ENCODE peak calls at places on chromosomes 12 and 14, in ten cellular contexts. P, G, O, A, X, T, F, M, R and C are unnamed samples.

GRCh38 chr14:80291099-80291498 is 79.8 kb upstream of the DIO2 start:
- DNase-seq in F (peak), A (no peak), M (no peak), P (no peak), X (no peak), G (no peak), R (no peak), O (peak), T (peak), C (no peak)

GRCh38 chr14:61562321-61563161 is 132.8 kb upstream of the HIF1A start:
- DNase-seq in X (peak), O (peak), P (no peak), M (no peak), G (no peak), F (peak), T (peak), A (no peak), R (no peak), C (no peak)

GRCh38 chr12:104930388-104931326 is 27.4 kb downstream of the SLC41A2 start:
- DNase-seq in R (no peak), X (peak), A (no peak), T (peak), P (no peak), M (no peak), O (peak), F (peak), G (no peak), C (peak)

GRCh38 chr12:5661820-5662219 is 229.9 kb downstream of the NTF3 start:
- DNase-seq in O (no peak), X (no peak), F (no peak), P (no peak), M (no peak), G (no peak), R (no peak), A (no peak), T (no peak), C (no peak)

GRCh38 chr14:62645649-62646048 is 399.6 kb downstream of the KCNH5 start:
- DNase-seq in X (no peak), T (peak), R (no peak), P (no peak), F (peak), O (peak), A (no peak), G (no peak), M (no peak), C (no peak)

GRCh38 chr12:46164186-46164585 is 104.7 kb downstream of the SLC38A1 start:
- DNase-seq in P (no peak), R (no peak), O (peak), T (no peak), X (no peak), M (no peak), F (no peak), A (no peak), G (no peak), C (no peak)

GRCh38 chr14:98692832-98693231 is 579.2 kb downstream of the BCL11B start:
- DNase-seq in M (no peak), A (no peak), R (no peak), F (no peak), O (peak), X (no peak), T (no peak), P (no peak), G (no peak), C (no peak)

GRCh38 chr12:14883663-14884062 is 2.0 kb downstream of the MGP start:
- DNase-seq in A (no peak), X (no peak), T (no peak), F (peak), G (no peak), R (no peak), O (no peak), M (no peak), P (no peak), C (no peak)

GRCh38 chr14:52678591-52678990 is 16.8 kb downstream of the ERO1A start:
- DNase-seq in M (no peak), G (no peak), P (peak), O (no peak), A (no peak), R (no peak), T (no peak), X (no peak), F (peak), C (no peak)

GRCh38 chr14:24388474-24389179 is 10.2 kb upstream of the NYNRIN start:
- DNase-seq in X (no peak), O (no peak), A (no peak), P (no peak), T (no peak), F (no peak), R (no peak), M (no peak), G (no peak), C (no peak)

GRCh38 chr12:91620422-91620821 is 437.8 kb upstream of the DCN start:
- DNase-seq in T (no peak), F (no peak), M (no peak), P (no peak), X (no peak), A (no peak), G (no peak), R (no peak), O (no peak), C (no peak)

GRCh38 chr14:84969501-84969900 is 560.4 kb upstream of the FLRT2 start:
- DNase-seq in M (no peak), R (no peak), X (no peak), T (no peak), G (no peak), F (no peak), A (no peak), P (no peak), O (peak), C (no peak)

GRCh38 chr14:68910540-68910939 is 68.6 kb downstream of the ACTN1 start:
- DNase-seq in A (no peak), G (no peak), T (no peak), M (no peak), P (no peak), F (peak), R (no peak), X (peak), O (no peak), C (no peak)

DNA sequence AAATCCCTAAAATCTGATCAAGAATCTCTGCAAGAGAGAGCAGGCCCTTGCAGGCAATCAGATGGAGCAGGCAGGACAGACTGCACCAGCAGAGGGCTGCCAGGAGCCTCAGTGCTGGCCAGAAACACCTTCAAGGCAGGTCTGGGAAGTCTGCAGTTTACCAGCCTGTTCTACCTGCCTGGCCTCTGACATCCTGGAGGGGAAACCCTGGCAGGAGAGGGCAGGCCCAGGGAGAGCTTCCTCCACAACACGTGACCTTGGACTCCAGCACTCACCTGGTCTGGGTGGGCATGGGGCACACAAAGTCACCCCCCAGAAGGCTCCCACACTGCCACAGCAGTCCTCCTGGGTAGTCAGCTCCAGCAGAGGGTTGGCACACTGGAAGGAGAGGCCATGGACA is 56.0 kb downstream of the ISCA2 start:
- DNase-seq in T (no peak), P (peak), A (no peak), F (peak), X (peak), R (peak), O (peak), M (no peak), G (no peak), C (no peak)
- TF ChIP-seq CTCF in T (no peak), P (peak), A (peak), F (peak), X (peak), R (no peak), O (peak), M (peak), G (peak), C (peak)

DNA sequence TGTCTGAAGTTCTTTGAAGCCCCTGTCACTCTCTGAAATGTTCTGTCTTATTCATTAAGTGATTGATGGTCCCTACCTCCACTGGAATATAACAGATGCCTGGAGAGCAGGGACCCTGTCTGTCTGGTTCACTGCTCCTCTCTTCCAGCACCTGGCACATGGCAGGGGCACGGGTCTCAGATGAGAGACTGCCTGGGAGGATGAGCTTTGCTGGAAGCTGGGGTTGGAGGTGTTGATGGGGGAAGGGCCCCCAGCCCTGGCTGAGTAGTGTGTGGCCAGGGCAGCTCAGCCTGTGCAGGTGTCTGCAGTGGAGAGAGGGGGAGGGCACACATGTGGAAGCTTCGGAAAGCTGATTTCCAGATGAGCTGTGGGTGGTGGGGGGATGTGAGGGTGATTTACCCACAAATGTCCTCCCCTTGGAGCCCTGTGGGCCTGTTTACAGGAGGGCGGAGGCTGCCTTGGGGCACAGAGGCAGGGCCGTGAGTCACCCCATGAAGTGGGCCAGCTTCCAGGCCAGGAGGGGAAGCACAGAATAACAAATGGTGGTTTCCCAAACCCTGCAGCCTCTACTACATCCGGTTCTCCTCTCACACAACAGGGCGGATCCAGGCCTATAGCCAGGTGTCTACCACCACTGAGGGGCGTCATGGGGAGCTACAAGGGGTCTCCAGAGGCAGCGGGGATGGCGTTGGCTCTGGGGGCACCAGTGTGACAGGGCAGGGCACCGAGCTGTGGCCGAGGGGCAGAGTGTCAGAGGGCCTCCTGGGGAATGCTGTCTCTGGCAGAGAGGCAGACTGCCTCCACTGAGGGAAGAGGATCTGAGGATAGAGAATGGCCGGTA is 11.0 kb downstream of the KRT7 start:
- DNase-seq in M (peak), T (peak), X (peak), A (no peak), O (peak), R (no peak), P (no peak), F (peak), G (peak), C (peak)
- H3K4me3 ChIP-seq in M (no peak), T (no peak), X (no peak), A (no peak), O (no peak), R (no peak), P (no peak), F (no peak), G (no peak), C (peak)

DNA sequence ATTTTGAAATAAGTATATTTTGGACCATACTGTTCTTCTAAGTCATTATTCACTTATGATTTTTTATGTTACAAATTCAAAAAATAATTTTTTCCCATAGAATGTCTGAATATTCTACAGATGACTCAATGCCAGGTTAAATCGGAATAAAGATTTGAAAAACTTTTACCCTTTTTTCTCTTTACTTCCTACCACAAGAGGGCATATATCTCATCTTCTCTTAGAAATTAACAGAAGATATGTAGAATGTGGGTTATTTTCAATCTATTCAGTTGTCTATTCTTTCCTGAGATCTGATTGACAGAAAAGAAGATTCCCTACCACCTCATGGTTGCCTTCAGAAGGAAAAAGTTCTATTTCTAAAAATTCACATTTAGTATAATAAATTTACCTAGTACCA is 53.0 kb upstream of the KITLG start:
- DNase-seq in O (no peak), A (no peak), T (no peak), G (no peak), M (no peak), F (peak), X (peak), P (peak), R (no peak), C (no peak)
- TF ChIP-seq CTCF in O (peak), A (peak), T (peak), G (no peak), M (peak), F (peak), X (peak), P (no peak), R (peak), C (no peak)

GRCh38 chr12:80713419-80713818 is 3.3 kb upstream of the MYF5 start:
- DNase-seq in A (no peak), O (no peak), R (no peak), F (no peak), P (no peak), G (no peak), M (no peak), T (no peak), X (no peak), C (no peak)
- H3K4me3 ChIP-seq in A (peak), O (no peak), R (no peak), F (no peak), P (peak), G (no peak), M (no peak), T (peak), X (no peak), C (no peak)